ENCODE peak calls at places on chromosomes 7 and 10, in five cellular contexts. Z is NCI-H345; U is DMS 273 treated with DMSO at 0.1 percent for 48 hours; M is fibroblast of the conjunctiva; J is stimulated activated CD4-positive, alpha-beta T cell treated with anti-CD3 and anti-CD28 coated beads, Interleukin-15, amount 100 ng/mL, for 1 hour. H is an unnamed sample.
A peak's percentile ranks its signal among the peaks of the same experiment; 100 is the strongest.

GRCh38 chr10:122077311-122077875 is 88.4 kb downstream of the TACC2 start:
- DNase-seq in Z (no peak), U (no peak), M (no peak), J (no peak), H (no peak)

GRCh38 chr7:485188-486081 is 34.2 kb downstream of the PDGFA start:
- DNase-seq in Z (no peak), U (no peak), M (no peak), J (no peak), H (no peak)

GRCh38 chr10:93150289-93150688 is 76.6 kb downstream of the CYP26A1 start:
- DNase-seq in Z (no peak), U (no peak), M (no peak), J (no peak), H (no peak)

GRCh38 chr10:22335204-22335956 is 9.9 kb upstream of the SPAG6 start:
- DNase-seq in Z (no peak), U (no peak), M (no peak), J (peak; percentile 40), H (no peak)

GRCh38 chr10:71964669-71965515 is 697 bp downstream of the CHST3 start:
- DNase-seq in Z (no peak), U (no peak), M (no peak), J (no peak), H (peak; percentile 8)

GRCh38 chr10:97708976-97709745 is 4.4 kb upstream of the MARVELD1 start:
- DNase-seq in Z (peak; percentile 16), U (no peak), M (no peak), J (no peak), H (peak; percentile 4)

GRCh38 chr7:92061154-92061553 is 73.1 kb downstream of the CYP51A1 start:
- DNase-seq in Z (no peak), U (no peak), M (no peak), J (no peak), H (no peak)

GRCh38 chr10:44581996-44582395 is 197.1 kb upstream of the CXCL12 start:
- DNase-seq in Z (no peak), U (no peak), M (no peak), J (no peak), H (no peak)

GRCh38 chr7:130473289-130473688 is 18.6 kb upstream of the MEST start:
- DNase-seq in Z (no peak), U (no peak), M (no peak), J (no peak), H (no peak)